ENCODE peak calls at places on chromosome 5, in ten cellular contexts. J is astrocyte of the spinal cord, Q is psoas muscle, U is breast epithelium, Y is left ventricle myocardium inferior, X is ovary, N is transverse colon, P is esophagus muscularis mucosa, O is RWPE2, E is fibroblast of villous mesenchyme. V is an unnamed sample.

GRCh38 chr5:123156577-123157296 is 67.7 kb downstream of the PRDM6 start:
- DNase-seq in J (peak; percentile 92), Q (no peak), U (no peak), Y (no peak), X (peak; percentile 24), N (no peak), P (no peak), O (no peak), E (peak; percentile 82), V (no peak)

GRCh38 chr5:170627271-170627670 is 123.5 kb downstream of the KCNIP1 start:
- DNase-seq in J (no peak), Q (no peak), U (no peak), Y (no peak), X (no peak), N (no peak), P (no peak), O (peak; percentile 45), E (no peak), V (no peak)

GRCh38 chr5:96703985-96704384 is 41.8 kb downstream of the CAST start:
- DNase-seq in J (no peak), Q (no peak), U (no peak), Y (no peak), X (no peak), N (no peak), P (no peak), O (no peak), E (peak; percentile 54), V (no peak)

GRCh38 chr5:114176356-114176755 is 185.5 kb upstream of the KCNN2 start:
- DNase-seq in J (peak; percentile 33), Q (no peak), U (no peak), Y (no peak), X (no peak), N (no peak), P (no peak), O (no peak), E (peak; percentile 39), V (no peak)

GRCh38 chr5:321233-321725 is at the start of gene AHRR:
- DNase-seq in J (peak; percentile 47), Q (peak; percentile 77), U (no peak), Y (peak; percentile 71), X (peak; percentile 56), N (peak; percentile 72), P (no peak), O (peak; percentile 73), E (peak; percentile 66), V (peak; percentile 63)

GRCh38 chr5:142425286-142426065 is 100.7 kb upstream of the SPRY4 start:
- DNase-seq in J (peak; percentile 61), Q (no peak), U (no peak), Y (no peak), X (no peak), N (no peak), P (no peak), O (no peak), E (no peak), V (no peak)

GRCh38 chr5:40619406-40619805 is 60.3 kb upstream of the PTGER4 start:
- DNase-seq in J (no peak), Q (no peak), U (no peak), Y (no peak), X (no peak), N (no peak), P (no peak), O (no peak), E (peak; percentile 58), V (no peak)

GRCh38 chr5:176611435-176611834 is 1.5 kb upstream of the GPRIN1 start:
- DNase-seq in J (peak; percentile 84), Q (peak; percentile 84), U (peak; percentile 34), Y (peak; percentile 77), X (peak; percentile 84), N (peak; percentile 76), P (no peak), O (peak; percentile 87), E (peak; percentile 84), V (peak; percentile 88)

GRCh38 chr5:117454716-117455212 is 880.1 kb upstream of the SEMA6A start:
- DNase-seq in J (peak; percentile 14), Q (peak; percentile 46), U (peak; percentile 17), Y (peak; percentile 18), X (peak; percentile 31), N (peak; percentile 74), P (no peak), O (peak; percentile 54), E (peak; percentile 7), V (peak; percentile 12)

GRCh38 chr5:91166040-91166807 is 216.9 kb downstream of the ARRDC3 start:
- DNase-seq in J (peak; percentile 45), Q (no peak), U (no peak), Y (no peak), X (no peak), N (no peak), P (no peak), O (no peak), E (peak; percentile 30), V (no peak)

GRCh38 chr5:140112685-140113179 is 1.2 kb upstream of the PURA start:
- DNase-seq in J (peak; percentile 13), Q (no peak), U (no peak), Y (no peak), X (no peak), N (no peak), P (no peak), O (no peak), E (no peak), V (no peak)

DNA sequence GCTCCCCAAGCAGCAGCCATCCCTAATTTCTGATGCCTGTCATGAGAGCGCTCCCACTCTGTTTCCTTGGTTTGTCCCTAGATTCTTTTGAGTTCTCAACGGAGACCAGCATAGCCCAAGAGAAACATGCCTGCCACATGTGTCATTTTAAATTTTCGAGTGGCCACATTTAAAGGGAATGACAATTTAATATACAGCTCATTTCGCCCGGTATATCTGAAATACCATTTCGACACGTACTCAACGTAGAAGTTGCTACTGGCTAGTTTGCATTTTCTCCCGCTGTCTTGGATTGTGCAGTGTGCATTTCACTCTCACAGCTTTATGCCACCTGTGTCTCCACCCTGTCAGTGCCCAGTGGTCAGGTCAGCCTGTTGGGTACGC is 21.0 kb downstream of the LPCAT1 start:
- DNase-seq in J (no peak), Q (no peak), U (no peak), Y (no peak), X (no peak), N (no peak), P (no peak), O (no peak), E (no peak), V (no peak)
- H3K4me3 ChIP-seq in J (no peak overlapping the region), Q (no peak overlapping the region), U (no peak overlapping the region), Y (no peak overlapping the region), X (no peak overlapping the region), N (no peak overlapping the region), P (no peak overlapping the region), O (no peak overlapping the region), E (no peak overlapping the region), V (no peak overlapping the region)

DNA sequence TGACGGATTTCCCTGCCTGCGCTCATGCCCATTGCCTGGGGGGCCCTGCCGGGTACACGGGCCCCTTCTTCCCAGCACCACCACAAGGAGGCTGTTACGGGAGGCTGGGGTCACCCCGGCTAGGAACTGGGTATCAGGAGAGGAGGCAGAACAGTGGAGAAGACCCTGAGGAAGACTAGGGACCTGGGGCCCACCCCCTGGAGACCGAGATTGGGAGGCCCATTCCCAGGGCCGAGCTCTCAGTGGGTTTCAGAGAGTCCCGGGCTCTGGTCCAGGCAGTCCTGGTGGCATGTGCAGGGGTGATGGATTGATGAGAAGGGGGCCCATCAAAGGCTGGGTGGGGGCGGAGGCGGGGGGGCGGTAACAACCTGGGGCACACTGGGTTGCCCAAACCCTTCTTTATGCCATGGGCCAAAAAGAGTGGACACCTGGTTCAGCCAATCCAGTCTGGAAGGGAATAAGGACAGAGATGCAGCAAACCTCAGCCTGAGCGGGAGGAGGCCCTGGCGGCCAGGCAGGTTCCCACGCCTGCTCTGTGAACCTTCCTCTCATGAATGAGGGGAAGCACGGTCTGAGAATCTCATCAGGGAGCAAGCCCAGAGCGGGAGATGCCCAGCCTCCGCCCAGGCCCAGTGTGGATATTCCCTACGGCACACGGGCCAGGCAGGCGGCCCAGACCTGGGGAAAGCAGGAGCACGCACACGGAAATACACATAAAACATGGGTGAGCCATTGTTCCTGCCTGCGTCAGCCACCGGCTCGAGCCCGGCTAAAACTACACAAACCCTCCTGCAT is 785 bp upstream of the P4HA2 start:
- DNase-seq in J (no peak), Q (no peak), U (no peak), Y (no peak), X (peak; percentile 39), N (peak; percentile 8), P (no peak), O (peak; percentile 66), E (no peak), V (no peak)
- H3K4me3 ChIP-seq in J (peak overlapping the region; percentile 64), Q (peak overlapping the region; percentile 93), U (peak overlapping the region; percentile 63), Y (peak overlapping the region; percentile 88), X (peak overlapping the region; percentile 44), N (peak overlapping the region; percentile 95), P (peak overlapping the region; percentile 92), O (peak overlapping the region; percentile 55), E (peak overlapping the region; percentile 74), V (peak overlapping the region; percentile 36)

GRCh38 chr5:125205604-125206221 is 459.3 kb upstream of the ZNF608 start:
- DNase-seq in J (no peak), Q (no peak), U (no peak), Y (no peak), X (no peak), N (no peak), P (no peak), O (no peak), E (no peak), V (no peak)
- H3K4me3 ChIP-seq in J (no peak overlapping the region), Q (no peak overlapping the region), U (no peak overlapping the region), Y (no peak overlapping the region), X (no peak overlapping the region), N (no peak overlapping the region), P (no peak overlapping the region), O (no peak overlapping the region), E (no peak overlapping the region), V (no peak overlapping the region)

GRCh38 chr5:108531367-108532211 is 149.7 kb upstream of the FBXL17 start:
- DNase-seq in J (no peak), Q (no peak), U (no peak), Y (no peak), X (no peak), N (no peak), P (no peak), O (no peak), E (peak; percentile 96), V (no peak)

GRCh38 chr5:108529381-108529780 is 147.5 kb upstream of the FBXL17 start:
- DNase-seq in J (no peak), Q (no peak), U (no peak), Y (no peak), X (no peak), N (no peak), P (no peak), O (no peak), E (no peak), V (no peak)

GRCh38 chr5:108536321-108536720 is 154.4 kb upstream of the FBXL17 start:
- DNase-seq in J (no peak), Q (no peak), U (no peak), Y (no peak), X (no peak), N (no peak), P (no peak), O (no peak), E (no peak), V (no peak)

GRCh38 chr5:108528655-108529054 is 146.8 kb upstream of the FBXL17 start:
- DNase-seq in J (no peak), Q (no peak), U (no peak), Y (no peak), X (no peak), N (no peak), P (no peak), O (no peak), E (no peak), V (no peak)

DNA sequence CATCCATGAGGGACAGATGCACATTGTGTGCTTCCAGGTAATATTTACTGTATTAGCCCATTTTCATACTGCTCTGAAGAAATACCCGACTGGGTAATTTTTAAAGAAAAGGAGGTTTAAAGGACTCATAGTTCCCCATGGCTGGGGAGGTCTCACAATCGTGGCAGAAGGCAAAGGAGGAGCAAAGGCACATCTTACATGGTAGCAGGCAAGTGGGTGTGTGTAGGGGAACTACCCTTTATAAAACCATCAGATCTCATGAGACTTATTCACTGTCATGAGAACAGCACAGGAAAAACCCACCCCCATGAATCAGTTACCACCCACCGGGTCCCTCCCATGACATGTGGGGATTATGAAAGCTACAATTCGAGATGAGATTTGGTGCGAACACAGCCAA is 148.8 kb upstream of the FBXL17 start:
- DNase-seq in J (no peak), Q (no peak), U (no peak), Y (no peak), X (no peak), N (no peak), P (no peak), O (no peak), E (no peak), V (no peak)
- H3K4me3 ChIP-seq in J (no peak overlapping the region), Q (no peak overlapping the region), U (no peak overlapping the region), Y (no peak overlapping the region), X (no peak overlapping the region), N (no peak overlapping the region), P (no peak overlapping the region), O (no peak overlapping the region), E (no peak overlapping the region), V (no peak overlapping the region)